ENCODE peak calls at places on chromosome 20, in eight cellular contexts. W, K, D, G, P, E, C and I are unnamed samples. For H3K4me1, the result is how much of the 10 kb centered on the place peaks cover.

GRCh38 chr20:57040461-57040860 is 226.0 kb downstream of the BMP7 start:
- DNase-seq in W (no peak), C (no peak), D (no peak), E (no peak), P (no peak), G (no peak), K (no peak), I (no peak)

GRCh38 chr20:10558635-10559187 is 115.1 kb downstream of the JAG1 start:
- DNase-seq in G (no peak), C (no peak), P (peak), W (no peak), D (no peak), K (no peak), E (no peak), I (peak)

GRCh38 chr20:10855031-10855430 is 181.2 kb upstream of the JAG1 start:
- DNase-seq in D (no peak), K (no peak), W (no peak), G (no peak), P (peak), E (no peak), C (no peak), I (no peak)

GRCh38 chr20:25040438-25040831 is 17.5 kb downstream of the ACSS1 start:
- DNase-seq in C (no peak), W (no peak), K (no peak), P (peak), G (no peak), E (peak), D (no peak), I (peak)

GRCh38 chr20:23155141-23155590 is 69.0 kb upstream of the CD93 start:
- DNase-seq in W (no peak), G (no peak), D (no peak), K (no peak), C (no peak), E (no peak), P (no peak), I (no peak)

GRCh38 chr20:47283411-47283810 is 73.1 kb downstream of the ZMYND8 start:
- DNase-seq in D (no peak), P (no peak), K (no peak), C (no peak), W (no peak), G (no peak), E (no peak), I (no peak)

GRCh38 chr20:25214824-25215223 is 19.3 kb downstream of the ENTPD6 start:
- DNase-seq in G (no peak), P (no peak), K (no peak), W (no peak), E (no peak), C (no peak), D (no peak), I (no peak)

GRCh38 chr20:25006431-25007167 is 14.0 kb upstream of the APMAP start:
- DNase-seq in C (no peak), G (no peak), P (no peak), K (no peak), E (no peak), D (no peak), W (no peak), I (no peak)

GRCh38 chr20:19015890-19016465 is 196.5 kb upstream of the SLC24A3 start:
- DNase-seq in K (no peak), P (no peak), G (no peak), E (no peak), C (no peak), W (no peak), D (no peak), I (no peak)

GRCh38 chr20:26163890-26164289 is 467.2 kb upstream of the ZNF337 start:
- DNase-seq in C (no peak), K (no peak), D (no peak), E (peak), P (peak), W (no peak), G (no peak), I (peak)

GRCh38 chr20:49336786-49337185 is 58.9 kb upstream of the ZNFX1 start:
- DNase-seq in P (no peak), E (no peak), C (no peak), W (no peak), G (no peak), K (no peak), D (no peak), I (no peak)

GRCh38 chr20:47925603-47926002 is 140.3 kb upstream of the SULF2 start:
- DNase-seq in P (no peak), K (no peak), G (no peak), W (no peak), C (no peak), D (no peak), E (no peak), I (peak)

GRCh38 chr20:11221046-11221445 is 547.2 kb upstream of the JAG1 start:
- DNase-seq in G (no peak), E (no peak), W (no peak), C (no peak), K (no peak), D (no peak), P (no peak), I (no peak)

GRCh38 chr20:11387189-11387754 is 530.4 kb upstream of the BTBD3 start:
- DNase-seq in K (no peak), D (no peak), P (peak), G (no peak), C (no peak), W (peak), E (no peak), I (peak)

GRCh38 chr20:4887586-4887985 is 113.7 kb downstream of the SLC23A2 start:
- DNase-seq in K (no peak), P (no peak), W (no peak), G (no peak), D (no peak), E (no peak), C (no peak), I (no peak)

GRCh38 chr20:59320426-59320825 is 20.0 kb downstream of the EDN3 start:
- DNase-seq in K (no peak), E (no peak), C (no peak), P (no peak), G (no peak), W (no peak), D (no peak), I (no peak)

GRCh38 chr20:8855315-8855714 is 213.6 kb upstream of the PLCB4 start:
- DNase-seq in D (no peak), K (no peak), G (no peak), E (no peak), W (no peak), C (no peak), P (peak), I (peak)

GRCh38 chr20:47110819-47111218 is 216.2 kb downstream of the EYA2 start:
- DNase-seq in E (no peak), P (no peak), W (no peak), K (no peak), D (no peak), G (no peak), C (no peak), I (no peak)

GRCh38 chr20:57688864-57689263 is 21.0 kb downstream of the PMEPA1 start:
- DNase-seq in D (no peak), W (no peak), G (no peak), C (no peak), P (no peak), K (no peak), E (no peak), I (no peak)

GRCh38 chr20:17928633-17929311 is 39.8 kb downstream of the SNX5 start:
- DNase-seq in K (no peak), W (no peak), E (peak), D (no peak), C (no peak), P (no peak), G (peak), I (no peak)

GRCh38 chr20:33992923-33993799 is 550 bp upstream of the RALY start:
- DNase-seq in P (peak), E (peak), D (peak), C (peak), K (peak), G (peak), W (peak), I (peak)

GRCh38 chr20:33993800-33994623 is at the start of gene RALY:
- DNase-seq in E (peak), K (peak), C (peak), G (peak), D (peak), W (peak), P (peak), I (peak)

GRCh38 chr20:33994624-33994913 is 858 bp downstream of the RALY start:
- DNase-seq in G (no peak), P (no peak), E (no peak), D (no peak), C (no peak), W (no peak), K (no peak), I (no peak)

GRCh38 chr20:33992145-33992922 is 1.4 kb upstream of the RALY start:
- DNase-seq in K (no peak), G (peak), W (no peak), E (no peak), D (no peak), P (peak), C (no peak), I (no peak)

GRCh38 chr20:33995053-33995816 is 1.5 kb downstream of the RALY start:
- DNase-seq in G (no peak), D (peak), K (peak), E (peak), W (no peak), C (no peak), P (peak), I (no peak)
- TF ChIP-seq EZH2phosphoT487 in G (no peak), D (no peak), K (no peak), E (no peak), W (no peak), C (no peak), P (no peak), I (no peak)

GRCh38 chr20:31548823-31549512 is 34.7 kb downstream of the HM13 start:
- DNase-seq in K (no peak), G (no peak), E (peak), W (no peak), P (peak), C (no peak), D (no peak), I (no peak)
- H3K4me1 ChIP-seq in K (under half), G (under half), E (under half), W (under half), P (under half), C (under half), D (under half), I (under half)

DNA sequence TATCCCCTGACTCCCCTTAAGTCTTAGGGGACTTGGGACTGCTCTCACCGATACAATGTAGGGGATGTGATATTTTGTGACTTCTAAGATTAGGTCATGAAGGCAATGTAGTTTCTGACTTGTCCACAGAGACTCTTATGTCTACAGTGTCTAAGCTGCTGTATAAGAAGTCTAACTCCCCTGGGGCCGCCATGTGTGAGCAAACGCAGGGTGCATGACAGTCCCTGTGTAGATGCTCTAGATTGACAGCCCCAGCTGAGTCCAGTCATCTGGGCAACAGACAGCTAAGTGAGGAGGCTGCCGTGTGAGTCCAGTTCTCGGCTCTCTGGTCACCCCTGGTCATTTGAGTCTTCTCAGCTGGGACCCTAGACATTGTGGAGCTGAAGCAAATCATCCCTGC is 743.2 kb upstream of the CHD6 start:
- DNase-seq in E (no peak), P (no peak), G (no peak), D (no peak), K (no peak), W (no peak), C (no peak), I (no peak)
- TF ChIP-seq EZH2phosphoT487 in E (no peak), P (no peak), G (no peak), D (no peak), K (no peak), W (no peak), C (no peak), I (no peak)

DNA sequence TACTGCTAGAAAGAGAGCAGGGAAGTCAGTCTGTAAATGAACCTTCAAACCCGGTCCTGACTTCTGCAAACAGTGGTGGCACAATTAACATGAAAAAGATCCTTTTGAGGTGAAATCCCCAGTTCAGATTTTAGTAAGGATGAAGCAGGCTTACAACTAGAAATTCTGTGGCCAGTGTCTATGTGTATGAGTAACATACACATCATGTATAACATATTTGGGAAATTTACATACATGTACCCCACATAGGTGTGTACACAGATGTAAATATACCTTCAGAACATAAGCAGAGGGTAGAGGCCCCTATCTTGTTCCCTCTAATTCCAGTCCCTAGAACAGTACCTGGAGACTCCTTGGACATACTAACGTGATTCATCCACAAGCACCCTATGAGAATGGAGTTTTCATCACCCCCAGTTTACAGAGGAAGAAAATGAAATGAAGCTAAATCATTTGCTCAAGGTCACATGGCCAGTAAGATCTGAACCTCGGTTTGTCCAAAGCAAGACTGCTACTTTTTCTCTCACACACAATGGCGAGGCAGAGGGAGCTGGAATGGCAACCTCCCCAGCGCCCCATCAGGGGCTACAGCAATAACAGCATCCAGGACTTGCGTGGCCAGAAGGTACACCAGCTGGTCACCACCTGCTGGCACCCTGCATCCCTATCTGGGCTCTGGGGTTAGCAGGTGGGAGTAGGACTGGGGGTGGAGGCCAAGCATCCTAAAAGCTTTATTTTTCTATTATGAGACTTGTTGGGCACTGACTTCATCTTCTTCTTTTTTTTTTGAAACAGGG is 41.6 kb downstream of the TTI1 start:
- DNase-seq in G (no peak), C (no peak), P (no peak), E (no peak), D (no peak), W (no peak), K (no peak), I (no peak)
- H3K4me1 ChIP-seq in G (under half), C (under half), P (under half), E (half or more), D (under half), W (under half), K (under half), I (half or more)

DNA sequence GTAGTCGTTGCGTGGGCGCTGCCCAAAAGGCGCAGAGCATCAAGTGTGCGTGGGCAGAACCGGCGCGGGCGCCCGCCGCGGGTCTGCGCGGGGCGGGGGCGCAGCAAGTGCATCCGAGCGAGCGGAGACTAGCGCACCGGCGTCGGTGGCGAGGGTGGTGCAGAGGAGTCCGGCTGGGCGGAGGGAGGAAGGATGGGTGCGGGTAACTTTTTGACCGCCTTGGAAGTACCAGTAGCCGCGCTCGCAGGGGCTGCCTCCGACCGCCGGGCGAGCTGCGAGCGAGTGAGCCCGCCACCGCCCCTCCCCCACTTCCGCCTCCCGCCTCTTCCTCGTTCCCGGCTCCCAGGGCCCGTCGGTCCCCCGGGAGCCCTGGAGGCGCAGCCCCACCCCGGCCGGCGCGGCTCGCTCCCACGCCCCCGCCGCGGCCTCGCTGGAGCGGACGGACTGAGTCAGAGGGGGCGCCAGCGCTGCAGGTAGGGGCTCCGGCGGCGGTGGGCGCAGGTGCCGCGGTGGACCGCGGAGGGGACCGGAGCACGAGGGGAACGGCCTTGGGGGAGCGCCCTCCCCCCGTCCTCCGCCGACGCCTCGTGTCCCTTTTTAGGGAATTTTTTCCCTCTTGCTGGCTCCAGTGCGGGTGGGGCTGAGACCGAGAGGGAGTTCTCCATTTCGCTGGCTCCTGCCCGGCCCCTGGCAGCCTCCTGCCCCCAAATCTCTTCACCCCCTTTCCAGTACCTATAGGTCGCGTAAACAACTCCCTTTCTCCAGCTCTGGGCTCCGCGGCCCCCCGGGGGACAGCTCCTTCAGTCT is 1.6 kb upstream of the DBNDD2 start:
- DNase-seq in D (peak), K (no peak), W (no peak), E (peak), P (peak), G (peak), C (no peak), I (peak)
- TF ChIP-seq EZH2phosphoT487 in D (peak), K (no peak), W (no peak), E (no peak), P (no peak), G (no peak), C (no peak), I (no peak)

GRCh38 chr20:63653041-63653973 is at the start of gene STMN3:
- DNase-seq in K (peak), E (peak), W (peak), G (peak), C (peak), P (peak), D (peak), I (peak)
- H3K4me1 ChIP-seq in K (under half), E (under half), W (under half), G (under half), C (under half), P (under half), D (under half), I (under half)

GRCh38 chr20:2800590-2801458 is at the start of gene CPXM1:
- DNase-seq in G (peak), W (no peak), D (peak), K (no peak), C (no peak), P (no peak), E (peak), I (no peak)
- TF ChIP-seq EZH2phosphoT487 in G (no peak), W (no peak), D (peak), K (no peak), C (no peak), P (no peak), E (no peak), I (no peak)

GRCh38 chr20:37352611-37352980 is 6.7 kb downstream of the SRC start:
- DNase-seq in D (no peak), P (no peak), K (no peak), W (no peak), G (no peak), C (no peak), E (no peak), I (no peak)
- H3K4me1 ChIP-seq in D (under half), P (under half), K (under half), W (under half), G (under half), C (under half), E (under half), I (under half)